ENCODE peak calls at places on chromosomes 12 and 14, in seven cellular contexts. V, C, R, I, N, M and J are unnamed samples.

GRCh38 chr12:48601013-48601756 is 31.3 kb upstream of the LALBA start:
- DNase-seq in V (no peak), C (no peak), R (no peak), I (no peak), N (no peak), M (no peak), J (no peak)

GRCh38 chr14:50082784-50083466 is 33.4 kb downstream of the VCPKMT start:
- DNase-seq in V (no peak), C (peak), R (peak), I (no peak), N (no peak), M (no peak), J (peak)

GRCh38 chr12:119283315-119283714 is 51.2 kb upstream of the CCDC60 start:
- DNase-seq in V (no peak), C (no peak), R (no peak), I (no peak), N (no peak), M (no peak), J (no peak)

GRCh38 chr14:68451676-68452387 is 341.0 kb downstream of the ZFP36L1 start:
- DNase-seq in V (peak), C (no peak), R (no peak), I (no peak), N (no peak), M (no peak), J (no peak)

GRCh38 chr12:119153477-119154434 is 25.0 kb upstream of the HSPB8 start:
- DNase-seq in V (peak), C (peak), R (peak), I (peak), N (peak), M (peak), J (no peak)

GRCh38 chr12:56687225-56688128 is 607 bp downstream of the PTGES3 start:
- DNase-seq in V (peak), C (peak), R (peak), I (no peak), N (peak), M (peak), J (peak)

GRCh38 chr12:10695852-10696251 is 22.0 kb upstream of the STYK1 start:
- DNase-seq in V (no peak), C (no peak), R (no peak), I (no peak), N (no peak), M (no peak), J (no peak)

GRCh38 chr12:63814146-63814774 is 30.2 kb upstream of the SRGAP1 start:
- DNase-seq in V (no peak), C (no peak), R (no peak), I (no peak), N (no peak), M (no peak), J (no peak)

GRCh38 chr14:73613046-73613383 is 698 bp downstream of the ACOT6 start:
- DNase-seq in V (no peak), C (no peak), R (no peak), I (no peak), N (no peak), M (no peak), J (no peak)

GRCh38 chr14:58239259-58240210 is 5.1 kb upstream of the PSMA3 start:
- DNase-seq in V (peak), C (peak), R (peak), I (peak), N (peak), M (peak), J (peak)

GRCh38 chr14:90676859-90677258 is 139.4 kb downstream of the TTC7B start:
- DNase-seq in V (no peak), C (peak), R (no peak), I (no peak), N (no peak), M (no peak), J (no peak)

GRCh38 chr12:62732861-62733427 is 202.0 kb downstream of the PPM1H start:
- DNase-seq in V (no peak), C (no peak), R (no peak), I (peak), N (no peak), M (no peak), J (no peak)

GRCh38 chr12:28175098-28175589 is 15.1 kb upstream of the CCDC91 start:
- DNase-seq in V (no peak), C (no peak), R (no peak), I (no peak), N (no peak), M (no peak), J (no peak)

GRCh38 chr12:93050748-93051081 is 121.6 kb upstream of the EEA1 start:
- DNase-seq in V (no peak), C (no peak), R (no peak), I (no peak), N (no peak), M (no peak), J (no peak)

GRCh38 chr14:61950340-61950739 is 188.1 kb downstream of the SNAPC1 start:
- DNase-seq in V (no peak), C (no peak), R (no peak), I (no peak), N (no peak), M (no peak), J (no peak)

GRCh38 chr12:113333877-113334785 is 778 bp downstream of the SLC8B1 start:
- DNase-seq in V (peak), C (no peak), R (peak), I (no peak), N (no peak), M (peak), J (peak)

GRCh38 chr12:54045868-54046529 is 7.6 kb upstream of the HOXC4 start:
- DNase-seq in V (no peak), C (no peak), R (no peak), I (no peak), N (no peak), M (no peak), J (no peak)

GRCh38 chr14:67666733-67667132 is 7.7 kb downstream of the VTI1B start:
- DNase-seq in V (no peak), C (no peak), R (no peak), I (no peak), N (no peak), M (no peak), J (no peak)

GRCh38 chr12:15563683-15564082 is 225.5 kb downstream of the EPS8 start:
- DNase-seq in V (no peak), C (peak), R (no peak), I (no peak), N (no peak), M (no peak), J (no peak)

GRCh38 chr14:59422069-59422881 is 42.9 kb downstream of the GPR135 start:
- DNase-seq in V (no peak), C (no peak), R (no peak), I (no peak), N (no peak), M (no peak), J (no peak)
- TF ChIP-seq CTCF in V (peak), C (peak), R (no peak), I (peak), N (no peak), M (no peak), J (peak)

GRCh38 chr12:124543591-124544310 is 23.7 kb downstream of the NCOR2 start:
- DNase-seq in V (no peak), C (no peak), R (no peak), I (no peak), N (no peak), M (no peak), J (no peak)
- TF ChIP-seq POLR2A in V (no peak), C (no peak), R (no peak), I (no peak), N (no peak), M (no peak), J (no peak)

DNA sequence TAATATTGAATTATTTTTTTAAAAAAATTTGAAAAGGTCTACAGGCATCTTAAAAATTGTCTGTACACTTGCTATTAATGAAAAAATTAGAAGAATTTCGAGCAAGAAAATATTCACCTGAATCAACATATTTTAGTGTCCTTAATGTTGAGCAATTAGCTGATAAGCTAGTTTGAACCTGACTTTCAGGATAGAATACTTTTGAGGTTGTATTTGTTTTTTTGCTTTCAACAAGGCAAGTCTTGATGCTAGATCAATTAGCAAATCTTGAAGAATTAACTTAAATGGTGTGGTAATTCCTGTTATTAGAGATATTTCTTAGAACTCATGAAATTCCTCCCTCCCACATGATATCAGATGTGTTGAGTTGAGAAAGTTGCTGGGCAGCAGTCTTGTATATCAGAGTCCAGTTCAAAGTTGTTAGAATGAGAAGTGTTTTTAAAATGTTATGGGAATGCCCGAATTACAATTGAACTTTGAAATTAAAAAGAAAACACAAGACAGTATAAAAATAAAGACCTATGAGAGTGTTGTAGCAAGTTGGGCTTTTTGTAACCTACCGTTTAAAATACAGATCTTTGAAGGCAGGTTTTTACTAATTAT is 119.2 kb downstream of the TRMT5 start:
- DNase-seq in V (no peak), C (no peak), R (no peak), I (no peak), N (no peak), M (no peak), J (no peak)
- H3K27ac ChIP-seq in V (no peak), C (peak), R (peak), I (no peak), N (no peak), M (peak), J (no peak)

DNA sequence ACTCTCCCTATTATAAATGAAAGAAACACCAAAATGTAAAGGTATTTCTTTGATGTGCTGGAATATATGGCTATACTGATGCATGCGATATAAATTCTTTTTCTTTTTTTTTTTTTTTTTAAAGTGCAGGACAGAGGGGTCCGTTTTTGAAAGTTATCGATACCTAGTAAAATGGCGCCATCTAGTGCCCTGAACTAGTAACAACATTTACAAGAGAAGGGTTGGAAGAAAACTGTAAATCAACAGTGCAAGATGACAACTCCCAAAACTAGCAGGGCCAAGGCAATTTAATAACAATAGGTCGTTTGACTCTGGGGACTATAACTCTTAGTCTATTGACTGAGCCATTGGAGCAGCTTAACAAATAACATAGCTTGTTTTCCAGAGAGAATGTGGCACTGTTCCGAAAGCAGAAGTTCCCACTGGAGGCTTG is 137.7 kb downstream of the SPTSSA start:
- DNase-seq in V (no peak), C (no peak), R (peak), I (peak), N (no peak), M (no peak), J (no peak)
- TF ChIP-seq CTCF in V (peak), C (peak), R (peak), I (peak), N (peak), M (no peak), J (no peak)

GRCh38 chr12:104355630-104356029 is 52.1 kb downstream of the EID3 start:
- DNase-seq in V (no peak), C (no peak), R (no peak), I (no peak), N (no peak), M (no peak), J (no peak)

GRCh38 chr12:104357431-104357952 is 54.0 kb downstream of the EID3 start:
- DNase-seq in V (no peak), C (no peak), R (no peak), I (no peak), N (no peak), M (no peak), J (no peak)

GRCh38 chr12:104354868-104355570 is 51.5 kb downstream of the EID3 start:
- DNase-seq in V (no peak), C (no peak), R (no peak), I (no peak), N (no peak), M (no peak), J (no peak)

GRCh38 chr12:104358353-104359003 is 54.9 kb downstream of the EID3 start:
- DNase-seq in V (peak), C (peak), R (peak), I (peak), N (peak), M (peak), J (peak)

GRCh38 chr12:104356231-104357115 is 52.9 kb downstream of the EID3 start:
- DNase-seq in V (no peak), C (no peak), R (no peak), I (no peak), N (no peak), M (no peak), J (no peak)
- TF ChIP-seq POLR2A in V (no peak), C (no peak), R (no peak), I (no peak), N (no peak), M (no peak), J (no peak)

GRCh38 chr14:92933481-92933880 is 10.5 kb downstream of the CHGA start:
- DNase-seq in V (no peak), C (no peak), R (no peak), I (no peak), N (no peak), M (no peak), J (no peak)
- H3K27ac ChIP-seq in V (no peak), C (no peak), R (no peak), I (no peak), N (no peak), M (no peak), J (no peak)

GRCh38 chr14:59305231-59305630 is 116.8 kb downstream of the DAAM1 start:
- DNase-seq in V (no peak), C (no peak), R (no peak), I (no peak), N (no peak), M (no peak), J (no peak)

GRCh38 chr14:59301354-59301753 is 112.9 kb downstream of the DAAM1 start:
- DNase-seq in V (peak), C (no peak), R (peak), I (no peak), N (no peak), M (no peak), J (peak)

GRCh38 chr14:59305836-59306555 is 117.5 kb downstream of the DAAM1 start:
- DNase-seq in V (no peak), C (no peak), R (no peak), I (no peak), N (no peak), M (no peak), J (no peak)

GRCh38 chr14:59302313-59302712 is 113.8 kb downstream of the DAAM1 start:
- DNase-seq in V (no peak), C (no peak), R (no peak), I (no peak), N (no peak), M (no peak), J (no peak)

DNA sequence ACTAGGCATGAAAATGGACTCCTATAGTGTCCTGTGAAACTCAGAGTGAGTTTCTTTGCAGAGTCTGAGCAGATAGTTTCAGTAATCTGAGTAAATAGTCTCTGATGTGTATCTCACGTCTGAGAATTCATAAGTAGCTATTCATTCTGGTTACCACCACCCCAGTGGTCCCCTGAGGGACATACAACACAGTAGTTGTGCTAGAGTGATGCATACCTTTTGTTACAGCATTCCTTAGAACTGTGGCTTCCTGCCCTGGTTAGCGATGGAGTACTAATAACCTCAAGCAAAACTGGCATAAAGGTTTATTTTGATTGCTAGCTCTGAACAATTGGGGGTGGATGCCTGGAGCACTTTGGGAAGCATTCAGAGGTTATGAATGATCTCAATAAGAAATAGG is 114.7 kb downstream of the DAAM1 start:
- DNase-seq in V (no peak), C (no peak), R (no peak), I (no peak), N (no peak), M (no peak), J (no peak)
- TF ChIP-seq CTCF in V (no peak), C (no peak), R (no peak), I (no peak), N (no peak), M (no peak), J (no peak)

GRCh38 chr12:26767116-26767515 is 65.9 kb downstream of the ITPR2 start:
- DNase-seq in V (no peak), C (no peak), R (no peak), I (no peak), N (no peak), M (no peak), J (no peak)

GRCh38 chr12:26762185-26762584 is 70.8 kb downstream of the ITPR2 start:
- DNase-seq in V (no peak), C (no peak), R (no peak), I (no peak), N (no peak), M (no peak), J (no peak)

GRCh38 chr12:26760657-26761293 is 72.2 kb downstream of the ITPR2 start:
- DNase-seq in V (no peak), C (no peak), R (no peak), I (no peak), N (no peak), M (no peak), J (no peak)

DNA sequence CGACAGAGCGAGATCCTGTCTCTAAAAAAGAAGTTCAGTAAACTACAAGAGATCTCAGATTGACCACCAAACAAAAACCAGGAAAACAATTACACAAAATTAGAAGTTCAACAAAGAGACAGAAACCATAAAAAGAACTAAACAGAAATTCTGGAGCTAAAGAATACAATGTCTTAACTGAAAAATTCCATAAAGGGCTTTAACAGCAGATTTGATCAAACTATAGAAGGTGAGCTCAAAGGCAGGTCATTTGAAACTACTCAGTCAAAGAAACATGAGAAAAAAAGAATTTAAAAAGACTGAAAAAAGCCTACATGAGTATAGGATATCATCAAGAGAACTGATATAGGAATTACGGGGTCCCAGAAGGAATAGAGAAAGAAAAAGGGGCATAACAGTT is 71.2 kb downstream of the ITPR2 start:
- DNase-seq in V (no peak), C (no peak), R (no peak), I (no peak), N (no peak), M (no peak), J (no peak)
- TF ChIP-seq POLR2A in V (no peak), C (no peak), R (no peak), I (no peak), N (no peak), M (no peak), J (no peak)